ENCODE peak calls at places on chromosomes 2 and 18, in six cellular contexts. One of them, this sample, is unnamed.
A peak's percentile ranks its signal among the peaks of the same experiment; 100 is the strongest.

GRCh38 chr18:48671561-48671945 is 132.7 kb downstream of the CTIF start:
- DNase-seq in fibroblast of villous mesenchyme: no peak
- DNase-seq in progenitor cell of endocrine pancreas: no peak
- DNase-seq in right cardiac atrium: no peak
- DNase-seq in GM18507: no peak
- DNase-seq in A549: no peak
- DNase-seq in this sample: no peak

GRCh38 chr2:9473308-9473984 is 905 bp upstream of the IAH1 start:
- DNase-seq in GM18507: no peak
- DNase-seq in A549: peak; percentile 52
- DNase-seq in right cardiac atrium: no peak
- DNase-seq in progenitor cell of endocrine pancreas: peak; percentile 35
- DNase-seq in fibroblast of villous mesenchyme: no peak
- DNase-seq in this sample: no peak

GRCh38 chr18:35618703-35619102 is 37.2 kb downstream of the GALNT1 start:
- DNase-seq in A549: no peak
- DNase-seq in fibroblast of villous mesenchyme: peak; percentile 57
- DNase-seq in GM18507: no peak
- DNase-seq in progenitor cell of endocrine pancreas: no peak
- DNase-seq in right cardiac atrium: no peak
- DNase-seq in this sample: no peak

GRCh38 chr2:39686470-39686869 is 20.8 kb downstream of the TMEM178A start:
- DNase-seq in right cardiac atrium: no peak
- DNase-seq in fibroblast of villous mesenchyme: no peak
- DNase-seq in progenitor cell of endocrine pancreas: no peak
- DNase-seq in A549: no peak
- DNase-seq in GM18507: no peak
- DNase-seq in this sample: no peak

GRCh38 chr2:182867411-182868048 is 1.1 kb upstream of the FRZB start:
- DNase-seq in fibroblast of villous mesenchyme: no peak
- DNase-seq in GM18507: no peak
- DNase-seq in A549: no peak
- DNase-seq in right cardiac atrium: no peak
- DNase-seq in progenitor cell of endocrine pancreas: no peak
- DNase-seq in this sample: no peak

GRCh38 chr2:120399889-120400240 is 53.9 kb downstream of the INHBB start:
- DNase-seq in fibroblast of villous mesenchyme: no peak
- DNase-seq in right cardiac atrium: no peak
- DNase-seq in GM18507: no peak
- DNase-seq in A549: no peak
- DNase-seq in progenitor cell of endocrine pancreas: no peak
- DNase-seq in this sample: no peak

GRCh38 chr2:107285621-107286303 is 399.8 kb upstream of the ST6GAL2 start:
- DNase-seq in GM18507: no peak
- DNase-seq in A549: no peak
- DNase-seq in progenitor cell of endocrine pancreas: no peak
- DNase-seq in right cardiac atrium: no peak
- DNase-seq in fibroblast of villous mesenchyme: no peak
- DNase-seq in this sample: no peak

GRCh38 chr2:54946220-54946568 is 104.1 kb downstream of the RTN4 start:
- DNase-seq in fibroblast of villous mesenchyme: no peak
- DNase-seq in right cardiac atrium: no peak
- DNase-seq in progenitor cell of endocrine pancreas: no peak
- DNase-seq in A549: no peak
- DNase-seq in GM18507: no peak
- DNase-seq in this sample: no peak

GRCh38 chr2:154697422-154698237 is 865 bp upstream of the KCNJ3 start:
- DNase-seq in GM18507: no peak
- DNase-seq in fibroblast of villous mesenchyme: no peak
- DNase-seq in progenitor cell of endocrine pancreas: peak; percentile 41
- DNase-seq in A549: no peak
- DNase-seq in right cardiac atrium: peak; percentile 76
- DNase-seq in this sample: no peak

GRCh38 chr18:27845897-27846296 is 331.0 kb downstream of the CDH2 start:
- DNase-seq in GM18507: no peak
- DNase-seq in fibroblast of villous mesenchyme: peak; percentile 33
- DNase-seq in progenitor cell of endocrine pancreas: no peak
- DNase-seq in right cardiac atrium: no peak
- DNase-seq in A549: no peak
- DNase-seq in this sample: no peak

GRCh38 chr2:14700753-14701152 is 68.2 kb downstream of the LRATD1 start:
- DNase-seq in GM18507: no peak
- DNase-seq in progenitor cell of endocrine pancreas: no peak
- DNase-seq in A549: no peak
- DNase-seq in fibroblast of villous mesenchyme: peak; percentile 3
- DNase-seq in right cardiac atrium: no peak
- DNase-seq in this sample: no peak

GRCh38 chr2:109455731-109456691 is 157.8 kb downstream of the SEPTIN10 start:
- DNase-seq in A549: no peak
- DNase-seq in GM18507: no peak
- DNase-seq in progenitor cell of endocrine pancreas: no peak
- DNase-seq in fibroblast of villous mesenchyme: no peak
- DNase-seq in right cardiac atrium: no peak
- DNase-seq in this sample: no peak

GRCh38 chr2:118784860-118785259 is 62.6 kb downstream of the EN1 start:
- DNase-seq in right cardiac atrium: no peak
- DNase-seq in progenitor cell of endocrine pancreas: no peak
- DNase-seq in GM18507: no peak
- DNase-seq in fibroblast of villous mesenchyme: no peak
- DNase-seq in A549: no peak
- DNase-seq in this sample: no peak

GRCh38 chr2:40244251-40245010 is 207.5 kb downstream of the SLC8A1 start:
- DNase-seq in A549: peak; percentile 57
- DNase-seq in GM18507: no peak
- DNase-seq in fibroblast of villous mesenchyme: peak; percentile 61
- DNase-seq in progenitor cell of endocrine pancreas: peak; percentile 15
- DNase-seq in right cardiac atrium: peak; percentile 67
- DNase-seq in this sample: no peak

GRCh38 chr2:169294001-169294675 is 68.2 kb downstream of the LRP2 start:
- DNase-seq in A549: no peak
- DNase-seq in right cardiac atrium: no peak
- DNase-seq in progenitor cell of endocrine pancreas: no peak
- DNase-seq in fibroblast of villous mesenchyme: no peak
- DNase-seq in GM18507: no peak
- DNase-seq in this sample: no peak

GRCh38 chr2:5433855-5434254 is 258.3 kb upstream of the SOX11 start:
- DNase-seq in GM18507: no peak
- DNase-seq in right cardiac atrium: no peak
- DNase-seq in progenitor cell of endocrine pancreas: no peak
- DNase-seq in A549: no peak
- DNase-seq in fibroblast of villous mesenchyme: no peak
- DNase-seq in this sample: no peak

GRCh38 chr18:404061-404460 is 96.4 kb downstream of the COLEC12 start:
- DNase-seq in fibroblast of villous mesenchyme: no peak
- DNase-seq in progenitor cell of endocrine pancreas: no peak
- DNase-seq in right cardiac atrium: no peak
- DNase-seq in GM18507: no peak
- DNase-seq in A549: no peak
- DNase-seq in this sample: no peak

GRCh38 chr18:10851824-10852225 is 297.5 kb downstream of the PIEZO2 start:
- DNase-seq in progenitor cell of endocrine pancreas: no peak
- DNase-seq in GM18507: peak; percentile 8
- DNase-seq in fibroblast of villous mesenchyme: peak; percentile 80
- DNase-seq in right cardiac atrium: no peak
- DNase-seq in A549: peak; percentile 31
- DNase-seq in this sample: no peak

GRCh38 chr18:25669741-25670140 is 317.8 kb upstream of the ZNF521 start:
- DNase-seq in right cardiac atrium: no peak
- DNase-seq in progenitor cell of endocrine pancreas: no peak
- DNase-seq in fibroblast of villous mesenchyme: peak; percentile 37
- DNase-seq in GM18507: no peak
- DNase-seq in A549: no peak
- DNase-seq in this sample: no peak

GRCh38 chr2:239164281-239164871 is 236.4 kb downstream of the HDAC4 start:
- DNase-seq in GM18507: no peak
- DNase-seq in right cardiac atrium: peak; percentile 38
- DNase-seq in fibroblast of villous mesenchyme: peak; percentile 14
- DNase-seq in A549: no peak
- DNase-seq in progenitor cell of endocrine pancreas: no peak
- DNase-seq in this sample: no peak

GRCh38 chr18:21291106-21291505 is 49.1 kb downstream of the GREB1L start:
- DNase-seq in fibroblast of villous mesenchyme: no peak
- DNase-seq in GM18507: no peak
- DNase-seq in right cardiac atrium: no peak
- DNase-seq in progenitor cell of endocrine pancreas: no peak
- DNase-seq in A549: no peak
- DNase-seq in this sample: no peak

GRCh38 chr18:845152-845819 is 33.2 kb upstream of the YES1 start:
- DNase-seq in GM18507: no peak
- DNase-seq in A549: peak; percentile 73
- DNase-seq in progenitor cell of endocrine pancreas: no peak
- DNase-seq in right cardiac atrium: no peak
- DNase-seq in fibroblast of villous mesenchyme: peak; percentile 76
- DNase-seq in this sample: no peak

GRCh38 chr2:72325592-72326422 is 178.1 kb upstream of the CYP26B1 start:
- DNase-seq in progenitor cell of endocrine pancreas: no peak
- DNase-seq in fibroblast of villous mesenchyme: peak; percentile 11
- DNase-seq in right cardiac atrium: peak; percentile 60
- DNase-seq in GM18507: peak; percentile 0
- DNase-seq in A549: peak; percentile 39
- DNase-seq in this sample: no peak

GRCh38 chr18:8702668-8703067 is 2.7 kb upstream of the MTCL1 start:
- DNase-seq in A549: no peak
- DNase-seq in right cardiac atrium: no peak
- DNase-seq in fibroblast of villous mesenchyme: no peak
- DNase-seq in progenitor cell of endocrine pancreas: no peak
- DNase-seq in GM18507: no peak
- DNase-seq in this sample: no peak

GRCh38 chr2:30491225-30491624 is 44.2 kb downstream of the LCLAT1 start:
- DNase-seq in right cardiac atrium: no peak
- DNase-seq in GM18507: no peak
- DNase-seq in progenitor cell of endocrine pancreas: no peak
- DNase-seq in A549: no peak
- DNase-seq in fibroblast of villous mesenchyme: no peak
- DNase-seq in this sample: no peak

GRCh38 chr2:115122701-115123100 is 680.3 kb downstream of the DPP10 start:
- DNase-seq in right cardiac atrium: no peak
- DNase-seq in A549: no peak
- DNase-seq in progenitor cell of endocrine pancreas: no peak
- DNase-seq in fibroblast of villous mesenchyme: no peak
- DNase-seq in GM18507: no peak
- DNase-seq in this sample: no peak

GRCh38 chr2:122754561-122754960 is 999.1 kb downstream of the TSN start:
- DNase-seq in A549: no peak
- DNase-seq in GM18507: no peak
- DNase-seq in fibroblast of villous mesenchyme: no peak
- DNase-seq in progenitor cell of endocrine pancreas: no peak
- DNase-seq in right cardiac atrium: no peak
- DNase-seq in this sample: no peak

GRCh38 chr18:7904529-7904928 is 337.4 kb downstream of the PTPRM start:
- DNase-seq in fibroblast of villous mesenchyme: peak; percentile 97
- DNase-seq in right cardiac atrium: no peak
- DNase-seq in GM18507: no peak
- DNase-seq in progenitor cell of endocrine pancreas: no peak
- DNase-seq in A549: peak; percentile 70
- DNase-seq in this sample: no peak

GRCh38 chr2:109345091-109345490 is 216.1 kb downstream of the SH3RF3 start:
- DNase-seq in right cardiac atrium: no peak
- DNase-seq in GM18507: no peak
- DNase-seq in A549: no peak
- DNase-seq in progenitor cell of endocrine pancreas: no peak
- DNase-seq in fibroblast of villous mesenchyme: no peak
- DNase-seq in this sample: no peak

GRCh38 chr2:58762176-58762781 is 521.2 kb upstream of the FANCL start:
- DNase-seq in GM18507: no peak
- DNase-seq in A549: peak; percentile 69
- DNase-seq in progenitor cell of endocrine pancreas: peak; percentile 48
- DNase-seq in right cardiac atrium: peak; percentile 54
- DNase-seq in fibroblast of villous mesenchyme: peak; percentile 53
- DNase-seq in this sample: no peak

GRCh38 chr2:44825702-44826101 is 115.8 kb upstream of the SIX3 start:
- DNase-seq in GM18507: peak; percentile 48
- DNase-seq in fibroblast of villous mesenchyme: no peak
- DNase-seq in A549: no peak
- DNase-seq in progenitor cell of endocrine pancreas: no peak
- DNase-seq in right cardiac atrium: no peak
- DNase-seq in this sample: no peak

GRCh38 chr2:236089271-236090026 is 78.7 kb downstream of the GBX2 start:
- DNase-seq in progenitor cell of endocrine pancreas: no peak
- DNase-seq in right cardiac atrium: no peak
- DNase-seq in GM18507: no peak
- DNase-seq in A549: no peak
- DNase-seq in fibroblast of villous mesenchyme: no peak
- DNase-seq in this sample: no peak